ENCODE peak calls at places on chromosomes 4 and X, in eight cellular contexts. One of them, this sample, is unnamed.

GRCh38 chr4:185634066-185634652 is 98.9 kb upstream of the PDLIM3 start:
- DNase-seq in AG08395: no peak
- DNase-seq in GM04504: no peak
- DNase-seq in D341Med: no peak
- DNase-seq in upper lobe of left lung: no peak
- DNase-seq in memory B cell: no peak
- DNase-seq in T-helper 9 cell: no peak
- DNase-seq in GM19239: no peak
- DNase-seq in this sample: peak

GRCh38 chr4:41866799-41867677 is 68.2 kb upstream of the TMEM33 start:
- DNase-seq in memory B cell: no peak
- DNase-seq in AG08395: no peak
- DNase-seq in upper lobe of left lung: peak
- DNase-seq in T-helper 9 cell: no peak
- DNase-seq in GM19239: no peak
- DNase-seq in D341Med: peak
- DNase-seq in GM04504: no peak
- DNase-seq in this sample: peak

GRCh38 chrX:113058634-113059033 is 218.0 kb upstream of the AMOT start:
- DNase-seq in AG08395: no peak
- DNase-seq in T-helper 9 cell: no peak
- DNase-seq in upper lobe of left lung: no peak
- DNase-seq in GM19239: no peak
- DNase-seq in GM04504: no peak
- DNase-seq in D341Med: no peak
- DNase-seq in memory B cell: no peak
- DNase-seq in this sample: no peak

GRCh38 chr4:156558365-156559025 is 413.1 kb downstream of the PDGFC start:
- DNase-seq in T-helper 9 cell: no peak
- DNase-seq in memory B cell: no peak
- DNase-seq in GM19239: no peak
- DNase-seq in D341Med: no peak
- DNase-seq in GM04504: no peak
- DNase-seq in upper lobe of left lung: no peak
- DNase-seq in AG08395: no peak
- DNase-seq in this sample: no peak

GRCh38 chrX:84187501-84188319 is at the start of gene RPS6KA6:
- DNase-seq in memory B cell: peak
- DNase-seq in GM19239: peak
- DNase-seq in GM04504: no peak
- DNase-seq in T-helper 9 cell: no peak
- DNase-seq in AG08395: peak
- DNase-seq in upper lobe of left lung: peak
- DNase-seq in D341Med: peak
- DNase-seq in this sample: peak

GRCh38 chrX:43971966-43972961 is 926 bp downstream of the NDP start:
- DNase-seq in GM04504: no peak
- DNase-seq in memory B cell: no peak
- DNase-seq in AG08395: no peak
- DNase-seq in upper lobe of left lung: no peak
- DNase-seq in GM19239: no peak
- DNase-seq in T-helper 9 cell: no peak
- DNase-seq in D341Med: no peak
- DNase-seq in this sample: no peak

GRCh38 chr4:1403177-1403583 is 3.1 kb downstream of the NKX1-1 start:
- DNase-seq in AG08395: no peak
- DNase-seq in D341Med: no peak
- DNase-seq in upper lobe of left lung: peak
- DNase-seq in memory B cell: no peak
- DNase-seq in T-helper 9 cell: no peak
- DNase-seq in GM19239: no peak
- DNase-seq in GM04504: no peak
- DNase-seq in this sample: no peak

GRCh38 chrX:42567268-42567667 is 210.7 kb downstream of the PPP1R2C start:
- DNase-seq in GM04504: no peak
- DNase-seq in D341Med: no peak
- DNase-seq in T-helper 9 cell: no peak
- DNase-seq in upper lobe of left lung: no peak
- DNase-seq in GM19239: no peak
- DNase-seq in AG08395: no peak
- DNase-seq in memory B cell: no peak
- DNase-seq in this sample: no peak

GRCh38 chrX:24395775-24396174 is 35.3 kb downstream of the SUPT20HL1 start:
- DNase-seq in GM19239: peak
- DNase-seq in GM04504: peak
- DNase-seq in upper lobe of left lung: no peak
- DNase-seq in AG08395: peak
- DNase-seq in T-helper 9 cell: peak
- DNase-seq in D341Med: peak
- DNase-seq in memory B cell: peak
- DNase-seq in this sample: peak

GRCh38 chrX:78366576-78366975 is 39.2 kb upstream of the CYSLTR1 start:
- DNase-seq in T-helper 9 cell: no peak
- DNase-seq in memory B cell: no peak
- DNase-seq in AG08395: no peak
- DNase-seq in GM19239: no peak
- DNase-seq in D341Med: no peak
- DNase-seq in GM04504: no peak
- DNase-seq in upper lobe of left lung: no peak
- DNase-seq in this sample: no peak

GRCh38 chr4:140659935-140660710 is 91.4 kb upstream of the UCP1 start:
- DNase-seq in memory B cell: no peak
- DNase-seq in AG08395: no peak
- DNase-seq in upper lobe of left lung: no peak
- DNase-seq in GM04504: no peak
- DNase-seq in GM19239: no peak
- DNase-seq in D341Med: no peak
- DNase-seq in T-helper 9 cell: no peak
- DNase-seq in this sample: no peak

GRCh38 chrX:140766024-140766611 is 56.6 kb downstream of the LINC00632 start:
- DNase-seq in memory B cell: peak
- DNase-seq in GM04504: peak
- DNase-seq in AG08395: peak
- DNase-seq in D341Med: peak
- DNase-seq in GM19239: no peak
- DNase-seq in upper lobe of left lung: no peak
- DNase-seq in T-helper 9 cell: peak
- DNase-seq in this sample: peak

GRCh38 chr4:113784497-113785254 is 23.1 kb upstream of the CAMK2D start:
- DNase-seq in GM19239: no peak
- DNase-seq in GM04504: peak
- DNase-seq in T-helper 9 cell: no peak
- DNase-seq in D341Med: no peak
- DNase-seq in upper lobe of left lung: no peak
- DNase-seq in memory B cell: no peak
- DNase-seq in AG08395: peak
- DNase-seq in this sample: no peak

GRCh38 chr4:165294907-165295306 is 32.6 kb upstream of the MSMO1 start:
- DNase-seq in GM19239: no peak
- DNase-seq in D341Med: no peak
- DNase-seq in memory B cell: peak
- DNase-seq in AG08395: no peak
- DNase-seq in T-helper 9 cell: no peak
- DNase-seq in GM04504: no peak
- DNase-seq in upper lobe of left lung: no peak
- DNase-seq in this sample: no peak

GRCh38 chr4:108991929-108992328 is 229.1 kb upstream of the ETNPPL start:
- DNase-seq in GM04504: peak
- DNase-seq in GM19239: no peak
- DNase-seq in upper lobe of left lung: no peak
- DNase-seq in memory B cell: no peak
- DNase-seq in AG08395: peak
- DNase-seq in T-helper 9 cell: no peak
- DNase-seq in D341Med: no peak
- DNase-seq in this sample: no peak

GRCh38 chrX:49879656-49880277 is 483 bp downstream of the USP27X start:
- DNase-seq in memory B cell: no peak
- DNase-seq in T-helper 9 cell: no peak
- DNase-seq in upper lobe of left lung: no peak
- DNase-seq in AG08395: no peak
- DNase-seq in GM19239: peak
- DNase-seq in D341Med: peak
- DNase-seq in GM04504: no peak
- DNase-seq in this sample: peak

GRCh38 chr4:140928880-140929279 is 172.7 kb upstream of the TBC1D9 start:
- DNase-seq in T-helper 9 cell: no peak
- DNase-seq in upper lobe of left lung: no peak
- DNase-seq in GM04504: no peak
- DNase-seq in D341Med: no peak
- DNase-seq in memory B cell: no peak
- DNase-seq in AG08395: peak
- DNase-seq in GM19239: no peak
- DNase-seq in this sample: no peak

This sample was measured in NCI-H82.